ENCODE peak calls at places on chromosomes 7 and 10, in four cellular contexts. One of them, this sample, is unnamed.

GRCh38 chr7:51256244-51256781 is 60.3 kb downstream of the COBL start:
- DNase-seq in spleen: no peak
- DNase-seq in adrenal gland: no peak
- DNase-seq in HL-60: no peak
- DNase-seq in this sample: no peak

GRCh38 chr7:92417913-92418312 is 29.4 kb upstream of the GATAD1 start:
- DNase-seq in spleen: no peak
- DNase-seq in adrenal gland: no peak
- DNase-seq in HL-60: no peak
- DNase-seq in this sample: no peak

GRCh38 chr10:44925224-44925623 is 14.1 kb downstream of the TMEM72 start:
- DNase-seq in spleen: no peak
- DNase-seq in adrenal gland: no peak
- DNase-seq in HL-60: peak
- DNase-seq in this sample: peak

GRCh38 chr7:150867592-150867991 is 15.3 kb downstream of the AOC1 start:
- DNase-seq in spleen: no peak
- DNase-seq in adrenal gland: no peak
- DNase-seq in HL-60: no peak
- DNase-seq in this sample: no peak

GRCh38 chr7:156000601-156001396 is 188.5 kb upstream of the SHH start:
- DNase-seq in spleen: peak
- DNase-seq in adrenal gland: no peak
- DNase-seq in HL-60: no peak
- DNase-seq in this sample: no peak

GRCh38 chr10:68870545-68871104 is 30.5 kb upstream of the DDX50 start:
- DNase-seq in spleen: no peak
- DNase-seq in adrenal gland: no peak
- DNase-seq in HL-60: no peak
- DNase-seq in this sample: no peak

GRCh38 chr7:73822319-73823173 is 8.2 kb upstream of the CLDN4 start:
- DNase-seq in spleen: peak
- DNase-seq in adrenal gland: peak
- DNase-seq in HL-60: no peak
- DNase-seq in this sample: no peak

GRCh38 chr10:11602919-11603523 is 8.4 kb downstream of the USP6NL start:
- DNase-seq in spleen: no peak
- DNase-seq in adrenal gland: no peak
- DNase-seq in HL-60: no peak
- DNase-seq in this sample: no peak

GRCh38 chr10:87861566-87861952 is 1.8 kb downstream of the KLLN start:
- DNase-seq in spleen: peak
- DNase-seq in adrenal gland: peak
- DNase-seq in HL-60: peak
- DNase-seq in this sample: peak

GRCh38 chr10:18099420-18099819 is 40.8 kb upstream of the CACNB2 start:
- DNase-seq in spleen: no peak
- DNase-seq in adrenal gland: no peak
- DNase-seq in HL-60: no peak
- DNase-seq in this sample: no peak

GRCh38 chr10:22476601-22477364 is 131.5 kb downstream of the SPAG6 start:
- DNase-seq in spleen: no peak
- DNase-seq in adrenal gland: no peak
- DNase-seq in HL-60: no peak
- DNase-seq in this sample: no peak

GRCh38 chr7:108415821-108416536 is 40.3 kb downstream of the NRCAM start:
- DNase-seq in spleen: no peak
- DNase-seq in adrenal gland: peak
- DNase-seq in HL-60: peak
- DNase-seq in this sample: no peak

GRCh38 chr7:80087051-80087767 is 47.4 kb upstream of the GNAI1 start:
- DNase-seq in spleen: no peak
- DNase-seq in adrenal gland: no peak
- DNase-seq in HL-60: no peak
- DNase-seq in this sample: no peak

GRCh38 chr10:88793747-88794299 is 8.7 kb upstream of the LIPM start:
- DNase-seq in spleen: no peak
- DNase-seq in adrenal gland: no peak
- DNase-seq in HL-60: no peak
- DNase-seq in this sample: no peak

GRCh38 chr10:24872049-24872789 is 80.2 kb downstream of the PRTFDC1 start:
- DNase-seq in spleen: no peak
- DNase-seq in adrenal gland: peak
- DNase-seq in HL-60: no peak
- DNase-seq in this sample: no peak

GRCh38 chr10:72263613-72264241 is 10.0 kb upstream of the DDIT4 start:
- DNase-seq in spleen: no peak
- DNase-seq in adrenal gland: no peak
- DNase-seq in HL-60: no peak
- DNase-seq in this sample: no peak

GRCh38 chr10:20858292-20859124 is 38.6 kb downstream of the NEBL start:
- DNase-seq in spleen: no peak
- DNase-seq in adrenal gland: no peak
- DNase-seq in HL-60: no peak
- DNase-seq in this sample: no peak

GRCh38 chr10:76576276-76576962 is 1061.2 kb downstream of the KCNMA1 start:
- DNase-seq in spleen: no peak
- DNase-seq in adrenal gland: no peak
- DNase-seq in HL-60: no peak
- DNase-seq in this sample: no peak

GRCh38 chr10:3757250-3757637 is 27.8 kb downstream of the KLF6 start:
- DNase-seq in spleen: no peak
- DNase-seq in adrenal gland: no peak
- DNase-seq in HL-60: no peak
- DNase-seq in this sample: no peak

GRCh38 chr10:13717936-13718772 is 131.4 kb downstream of the PRPF18 start:
- DNase-seq in spleen: peak
- DNase-seq in adrenal gland: peak
- DNase-seq in HL-60: peak
- DNase-seq in this sample: peak

GRCh38 chr7:37385787-37386186 is 62.9 kb downstream of the ELMO1 start:
- DNase-seq in spleen: peak
- DNase-seq in adrenal gland: no peak
- DNase-seq in HL-60: peak
- DNase-seq in this sample: peak

GRCh38 chr7:147265528-147265927 is 1148.9 kb downstream of the CNTNAP2 start:
- DNase-seq in spleen: no peak
- DNase-seq in adrenal gland: no peak
- DNase-seq in HL-60: no peak
- DNase-seq in this sample: no peak

GRCh38 chr10:4034907-4035581 is 250.0 kb upstream of the KLF6 start:
- DNase-seq in spleen: no peak
- DNase-seq in adrenal gland: no peak
- DNase-seq in HL-60: no peak
- DNase-seq in this sample: no peak

GRCh38 chr10:104317195-104318095 is 20.8 kb downstream of the ITPRIP start:
- DNase-seq in spleen: peak
- DNase-seq in adrenal gland: no peak
- DNase-seq in HL-60: no peak
- DNase-seq in this sample: peak

GRCh38 chr10:73991846-73992245 is 6.1 kb upstream of the VCL start:
- DNase-seq in spleen: peak
- DNase-seq in adrenal gland: no peak
- DNase-seq in HL-60: peak
- DNase-seq in this sample: no peak

GRCh38 chr10:78664929-78665525 is 403.7 kb upstream of the ZMIZ1 start:
- DNase-seq in spleen: no peak
- DNase-seq in adrenal gland: no peak
- DNase-seq in HL-60: peak
- DNase-seq in this sample: no peak

GRCh38 chr10:62050627-62050924 is 149.1 kb downstream of the ARID5B start:
- DNase-seq in spleen: no peak
- DNase-seq in adrenal gland: no peak
- DNase-seq in HL-60: no peak
- DNase-seq in this sample: no peak
- H3K4me3 ChIP-seq in spleen: peak
- H3K4me3 ChIP-seq in adrenal gland: no peak
- H3K4me3 ChIP-seq in HL-60: no peak
- H3K4me3 ChIP-seq in this sample: peak

GRCh38 chr7:148535227-148535626 is 55.3 kb upstream of the C7orf33 start:
- DNase-seq in spleen: peak
- DNase-seq in adrenal gland: no peak
- DNase-seq in HL-60: peak
- DNase-seq in this sample: no peak
- TF ChIP-seq CTCF in spleen: no peak
- TF ChIP-seq CTCF in adrenal gland: no peak
- TF ChIP-seq CTCF in HL-60: no peak
- TF ChIP-seq CTCF in this sample: no peak

DNA sequence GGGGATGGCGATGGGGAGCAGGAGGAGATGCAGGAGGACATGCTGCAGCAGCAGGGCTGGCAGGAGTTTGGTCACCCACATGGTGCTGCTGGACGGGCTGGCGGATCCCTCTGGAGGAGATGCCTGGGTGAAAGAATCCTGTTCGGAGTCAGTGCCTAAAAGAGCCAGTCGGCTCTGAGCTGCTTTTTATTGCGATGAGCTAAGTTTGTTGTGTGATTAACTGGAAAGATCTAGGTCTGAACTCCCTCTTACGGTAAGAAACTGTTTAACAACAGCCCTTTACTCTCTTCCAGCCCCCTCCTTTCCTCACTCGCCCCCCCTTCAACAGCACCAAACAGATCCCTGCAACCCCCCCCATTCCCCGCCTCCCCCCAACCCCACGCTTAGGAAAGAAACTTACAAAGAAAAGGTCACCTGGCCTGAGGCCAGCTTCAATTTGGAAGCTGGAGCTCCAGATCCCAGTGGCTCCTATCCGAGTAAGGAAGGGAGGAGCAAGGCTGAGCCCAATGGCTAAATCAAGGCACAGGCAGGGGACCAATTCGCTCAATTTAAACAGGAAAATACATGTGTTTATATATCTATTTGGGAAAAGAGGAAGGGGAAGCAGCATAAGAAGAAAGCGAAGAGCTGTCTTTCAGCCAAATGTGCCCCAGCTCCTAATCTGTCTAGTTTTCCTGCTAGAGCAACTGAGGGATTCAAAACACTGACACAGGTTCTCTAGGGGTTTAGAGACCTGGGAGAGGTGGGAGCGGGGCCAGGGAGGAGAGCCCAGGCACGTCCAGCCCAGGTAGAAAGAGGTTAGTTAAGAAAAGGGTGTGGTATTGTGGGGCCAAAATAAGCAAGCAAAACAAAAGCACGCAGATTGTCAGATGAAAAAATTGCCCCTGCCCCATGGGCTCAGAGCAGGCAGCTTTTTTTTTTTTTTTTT is at the start of gene HGF:
- DNase-seq in spleen: peak
- DNase-seq in adrenal gland: peak
- DNase-seq in HL-60: peak
- DNase-seq in this sample: peak
- H3K4me3 ChIP-seq in spleen: peak
- H3K4me3 ChIP-seq in adrenal gland: no peak
- H3K4me3 ChIP-seq in HL-60: peak
- H3K4me3 ChIP-seq in this sample: peak

DNA sequence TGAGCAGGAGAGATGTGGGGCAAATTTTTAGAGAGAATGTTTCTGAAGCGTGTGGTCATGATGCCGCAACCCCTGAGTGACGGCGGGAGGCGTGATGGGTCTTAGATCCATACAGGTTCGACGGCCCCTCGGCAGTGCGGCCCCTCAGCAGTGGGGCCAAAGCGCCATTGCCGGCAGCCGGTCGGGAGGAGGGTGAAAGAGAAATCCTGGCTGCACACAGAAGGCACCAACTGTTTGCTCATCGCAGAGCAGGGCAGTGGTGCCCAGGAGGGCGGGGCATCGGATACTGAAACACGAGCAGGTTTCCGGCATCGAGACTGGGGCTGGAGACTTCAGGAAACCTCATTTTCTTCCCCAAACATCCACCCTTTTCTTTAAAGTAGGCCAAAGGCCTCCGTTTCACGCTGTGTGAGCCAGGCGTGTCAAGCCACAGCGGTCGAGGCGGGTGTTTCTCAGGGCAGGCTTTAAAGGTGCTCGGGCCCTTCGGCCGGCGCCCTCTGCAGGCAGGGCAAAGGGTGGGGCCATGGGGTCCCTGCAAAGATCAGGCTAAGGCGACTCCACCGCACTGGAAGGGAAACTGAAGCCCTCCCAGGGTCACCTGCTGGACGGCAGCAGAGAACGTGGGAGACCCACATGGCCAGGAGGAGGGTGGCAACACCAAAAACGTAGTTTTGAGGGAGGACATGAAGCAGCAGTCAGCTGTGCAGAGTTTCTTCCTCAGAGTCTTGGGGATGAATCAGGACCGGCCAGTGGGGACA is 42.0 kb upstream of the PPP2R2D start:
- DNase-seq in spleen: peak
- DNase-seq in adrenal gland: no peak
- DNase-seq in HL-60: no peak
- DNase-seq in this sample: peak
- TF ChIP-seq CTCF in spleen: no peak
- TF ChIP-seq CTCF in adrenal gland: no peak
- TF ChIP-seq CTCF in HL-60: no peak
- TF ChIP-seq CTCF in this sample: no peak

This sample was measured in tibial artery.